ENCODE peak calls at places on chromosomes 13 and 19, in four cellular contexts. Y is colonic mucosa; C is stimulated activated CD4-positive, alpha-beta T cell treated with anti-CD3 and anti-CD28 coated beads, Interleukin-12 subunit alpha, Interleukin-12 subunit beta, amount 100 ng/mL, for 24 hours; N is adrenal gland. J is an unnamed sample.

GRCh38 chr13:64446372-64446771 is 2783.8 kb downstream of the PCDH9 start:
- DNase-seq in Y (no peak), C (no peak), N (no peak), J (no peak)

GRCh38 chr13:25608181-25608580 is 236.4 kb downstream of the ATP8A2 start:
- DNase-seq in Y (no peak), C (no peak), N (no peak), J (no peak)

GRCh38 chr19:29162694-29163093 is 50.3 kb downstream of the UQCRFS1 start:
- DNase-seq in Y (no peak), C (no peak), N (peak), J (no peak)

GRCh38 chr13:26584713-26585112 is 27.2 kb downstream of the WASF3 start:
- DNase-seq in Y (no peak), C (no peak), N (peak), J (no peak)

GRCh38 chr13:33322474-33322827 is 36.9 kb upstream of the STARD13 start:
- DNase-seq in Y (no peak), C (no peak), N (peak), J (no peak)

GRCh38 chr19:42433503-42434260 is 6.5 kb upstream of the LIPE start:
- DNase-seq in Y (peak), C (peak), N (peak), J (no peak)

GRCh38 chr13:114100446-114101320 is 31.7 kb downstream of the RASA3 start:
- DNase-seq in Y (no peak), C (no peak), N (no peak), J (no peak)

GRCh38 chr19:49020931-49021895 is 2.9 kb downstream of the CGB3 start:
- DNase-seq in Y (no peak), C (no peak), N (no peak), J (no peak)

GRCh38 chr13:100088282-100088647 is 628 bp upstream of the PCCA start:
- DNase-seq in Y (no peak), C (no peak), N (peak), J (no peak)

GRCh38 chr19:54191671-54192453 is 754 bp downstream of the TSEN34 start:
- DNase-seq in Y (no peak), C (no peak), N (peak), J (no peak)

GRCh38 chr19:33796164-33797100 is at the start of gene KCTD15:
- DNase-seq in Y (peak), C (peak), N (no peak), J (no peak)

GRCh38 chr13:67120872-67121531 is 109.1 kb downstream of the PCDH9 start:
- DNase-seq in Y (no peak), C (no peak), N (no peak), J (no peak)

GRCh38 chr19:49486232-49486631 is 1.2 kb upstream of the RPL13A start:
- DNase-seq in Y (no peak), C (no peak), N (no peak), J (no peak)

GRCh38 chr13:113941571-113942191 is 32.2 kb downstream of the C13orf46 start:
- DNase-seq in Y (no peak), C (no peak), N (peak), J (no peak)

GRCh38 chr19:12035220-12036172 is at the start of gene ZNF433:
- DNase-seq in Y (peak), C (peak), N (peak), J (no peak)

GRCh38 chr13:77391475-77391874 is 64.6 kb upstream of the MYCBP2 start:
- DNase-seq in Y (no peak), C (no peak), N (no peak), J (no peak)

GRCh38 chr13:102839462-102839861 is 6.4 kb upstream of the ERCC5 start:
- DNase-seq in Y (no peak), C (no peak), N (no peak), J (no peak)

GRCh38 chr19:46460981-46461380 is 10.4 kb downstream of the PNMA8A start:
- DNase-seq in Y (no peak), C (no peak), N (no peak), J (no peak)

GRCh38 chr19:47230921-47231214 is at the start of gene BBC3:
- DNase-seq in Y (no peak), C (no peak), N (no peak), J (no peak)

GRCh38 chr13:107518292-107518691 is 697.0 kb downstream of the LIG4 start:
- DNase-seq in Y (no peak), C (no peak), N (no peak), J (no peak)

GRCh38 chr13:51397262-51397933 is 55.4 kb downstream of the INTS6 start:
- DNase-seq in Y (no peak), C (no peak), N (peak), J (no peak)

GRCh38 chr13:42997381-42997780 is 5.3 kb upstream of the EPSTI1 start:
- DNase-seq in Y (no peak), C (no peak), N (no peak), J (no peak)

GRCh38 chr19:42471554-42472249 is 29.0 kb upstream of the CXCL17 start:
- DNase-seq in Y (peak), C (no peak), N (no peak), J (no peak)

GRCh38 chr19:6761053-6761676 is 6.1 kb downstream of the SH2D3A start:
- DNase-seq in Y (no peak), C (no peak), N (no peak), J (no peak)

GRCh38 chr19:5058456-5059190 is 89.7 kb downstream of the KDM4B start:
- DNase-seq in Y (no peak), C (no peak), N (no peak), J (no peak)

GRCh38 chr19:30690935-30691505 is 318.8 kb downstream of the ZNF536 start:
- DNase-seq in Y (no peak), C (no peak), N (no peak), J (no peak)

GRCh38 chr19:15506074-15506565 is 2.2 kb upstream of the CYP4F22 start:
- DNase-seq in Y (no peak), C (no peak), N (no peak), J (no peak)

GRCh38 chr19:30403583-30403982 is 31.4 kb downstream of the ZNF536 start:
- DNase-seq in Y (no peak), C (no peak), N (no peak), J (no peak)

GRCh38 chr13:49679244-49679643 is 12.0 kb downstream of the EBPL start:
- DNase-seq in Y (no peak), C (no peak), N (no peak), J (no peak)

GRCh38 chr13:109276261-109276660 is 510.1 kb downstream of the IRS2 start:
- DNase-seq in Y (no peak), C (no peak), N (no peak), J (no peak)

GRCh38 chr19:11814707-11815050 is 606 bp downstream of the ZNF440 start:
- DNase-seq in Y (peak), C (no peak), N (peak), J (no peak)

GRCh38 chr13:67123165-67123564 is 107.0 kb downstream of the PCDH9 start:
- DNase-seq in Y (no peak), C (no peak), N (no peak), J (no peak)

GRCh38 chr13:66831317-66831716 is 398.8 kb downstream of the PCDH9 start:
- DNase-seq in Y (no peak), C (no peak), N (no peak), J (no peak)